ENCODE peak calls at places on chromosomes 3 and 15, in six cellular contexts. H is activated CD4-positive, CD25-positive, alpha-beta regulatory T cell treated with anti-CD3 and anti-CD28 coated beads, Interleukin-2, amount 50 U/mL, for 16 hours; Q is T follicular helper cell; B is fibroblast of the conjunctiva; A is WTC11; S is HTR-8/SVneo. W is an unnamed sample.

GRCh38 chr3:165279471-165279870 is 83.3 kb upstream of the SLITRK3 start:
- DNase-seq in H (no peak), Q (no peak), B (no peak), A (no peak), S (no peak), W (no peak)

GRCh38 chr15:57185507-57186074 is 190.7 kb upstream of the CGNL1 start:
- DNase-seq in H (no peak), Q (no peak), B (no peak), A (no peak), S (no peak), W (no peak)

GRCh38 chr3:71444028-71444860 is 139.3 kb downstream of the FOXP1 start:
- DNase-seq in H (peak), Q (peak), B (no peak), A (no peak), S (peak), W (peak)

GRCh38 chr15:49428392-49429095 is 5.5 kb downstream of the FGF7 start:
- DNase-seq in H (no peak), Q (no peak), B (peak), A (no peak), S (no peak), W (no peak)

GRCh38 chr15:42605281-42605744 is 29.9 kb downstream of the STARD9 start:
- DNase-seq in H (no peak), Q (no peak), B (no peak), A (no peak), S (no peak), W (no peak)

GRCh38 chr15:100759698-100760356 is 119.8 kb upstream of the ALDH1A3 start:
- DNase-seq in H (no peak), Q (no peak), B (peak), A (peak), S (peak), W (no peak)

GRCh38 chr3:188584958-188585689 is 431.2 kb downstream of the LPP start:
- DNase-seq in H (no peak), Q (no peak), B (no peak), A (no peak), S (no peak), W (no peak)

GRCh38 chr15:65300924-65301441 is 3.5 kb upstream of the RNU5B-1 start:
- DNase-seq in H (no peak), Q (no peak), B (no peak), A (peak), S (no peak), W (no peak)

GRCh38 chr3:74661672-74662071 is 47.2 kb upstream of the CNTN3 start:
- DNase-seq in H (no peak), Q (no peak), B (no peak), A (no peak), S (no peak), W (no peak)

GRCh38 chr3:127745656-127746399 is 73.1 kb downstream of the ABTB1 start:
- DNase-seq in H (no peak), Q (no peak), B (no peak), A (no peak), S (no peak), W (no peak)

GRCh38 chr15:101428758-101429157 is 60.7 kb downstream of the PCSK6 start:
- DNase-seq in H (no peak), Q (no peak), B (no peak), A (no peak), S (no peak), W (no peak)

GRCh38 chr3:186643493-186643892 is 3.3 kb downstream of the FETUB start:
- DNase-seq in H (no peak), Q (no peak), B (no peak), A (no peak), S (no peak), W (no peak)

GRCh38 chr3:180026997-180027396 is 9.7 kb downstream of the PEX5L start:
- DNase-seq in H (no peak), Q (no peak), B (no peak), A (no peak), S (no peak), W (no peak)

GRCh38 chr15:93028632-93029612 is 60.1 kb downstream of the RGMA start:
- DNase-seq in H (no peak), Q (no peak), B (peak), A (no peak), S (no peak), W (no peak)

GRCh38 chr15:74193305-74193718 is 9.3 kb downstream of the STRA6 start:
- DNase-seq in H (no peak), Q (no peak), B (no peak), A (no peak), S (no peak), W (no peak)

GRCh38 chr15:45871121-45871855 is 236.5 kb downstream of the SQOR start:
- DNase-seq in H (no peak), Q (no peak), B (no peak), A (no peak), S (no peak), W (no peak)

GRCh38 chr3:138367912-138368311 is 19.5 kb downstream of the MRAS start:
- DNase-seq in H (no peak), Q (no peak), B (no peak), A (no peak), S (no peak), W (no peak)

GRCh38 chr3:127987309-127987995 is 64.8 kb upstream of the SEC61A1 start:
- DNase-seq in H (no peak), Q (no peak), B (no peak), A (no peak), S (no peak), W (no peak)

GRCh38 chr3:140206196-140207040 is 271.4 kb downstream of the CLSTN2 start:
- DNase-seq in H (no peak), Q (no peak), B (peak), A (peak), S (peak), W (no peak)

GRCh38 chr3:129311054-129311902 is 32.6 kb downstream of the HMCES start:
- DNase-seq in H (no peak), Q (no peak), B (no peak), A (no peak), S (no peak), W (no peak)

GRCh38 chr3:175057406-175057805 is 198.3 kb downstream of the NAALADL2 start:
- DNase-seq in H (no peak), Q (no peak), B (no peak), A (no peak), S (no peak), W (no peak)

GRCh38 chr3:150495563-150496168 is 50.6 kb downstream of the SERP1 start:
- DNase-seq in H (no peak), Q (no peak), B (peak), A (no peak), S (peak), W (no peak)

GRCh38 chr3:37072892-37073291 is 79.6 kb downstream of the MLH1 start:
- DNase-seq in H (no peak), Q (no peak), B (peak), A (no peak), S (no peak), W (no peak)

GRCh38 chr15:79430901-79431635 is 1.1 kb upstream of the MINAR1 start:
- DNase-seq in H (no peak), Q (no peak), B (no peak), A (no peak), S (no peak), W (no peak)

GRCh38 chr3:186963636-186964035 is 33.3 kb downstream of the ST6GAL1 start:
- DNase-seq in H (no peak), Q (no peak), B (no peak), A (no peak), S (no peak), W (no peak)

GRCh38 chr3:118101891-118102290 is 932.8 kb downstream of the IGSF11 start:
- DNase-seq in H (no peak), Q (no peak), B (no peak), A (no peak), S (no peak), W (no peak)

GRCh38 chr3:27507515-27508266 is 23.5 kb upstream of the SLC4A7 start:
- DNase-seq in H (no peak), Q (no peak), B (no peak), A (no peak), S (no peak), W (no peak)

W was measured in effector CD8-positive, alpha-beta T cell.